ENCODE peak calls at places on chromosome 12, in four cellular contexts. O, Y, C and J are unnamed samples.

GRCh38 chr12:92034858-92035401 is 110.7 kb downstream of the BTG1 start:
- DNase-seq in Y (peak), C (peak), O (peak), J (peak)

GRCh38 chr12:24997970-24998582 is 49.2 kb upstream of the BCAT1 start:
- DNase-seq in C (no peak), Y (no peak), O (peak), J (no peak)

GRCh38 chr12:38053655-38054464 is 262.7 kb upstream of the ALG10B start:
- DNase-seq in Y (no peak), O (peak), C (peak), J (no peak)

GRCh38 chr12:66648336-66648735 is 30.5 kb downstream of the GRIP1 start:
- DNase-seq in C (no peak), O (no peak), Y (no peak), J (no peak)

GRCh38 chr12:46524778-46525177 is 152.2 kb upstream of the SLC38A2 start:
- DNase-seq in C (no peak), O (no peak), Y (peak), J (no peak)

GRCh38 chr12:15005064-15005463 is 32.2 kb downstream of the PDE6H start:
- DNase-seq in O (no peak), Y (no peak), C (no peak), J (no peak)

GRCh38 chr12:104890463-104891096 is 67.5 kb downstream of the SLC41A2 start:
- DNase-seq in C (no peak), Y (no peak), O (no peak), J (no peak)

GRCh38 chr12:2998789-2999264 is 39.6 kb downstream of the TEAD4 start:
- DNase-seq in C (no peak), O (no peak), Y (peak), J (no peak)